ENCODE peak calls at places on chromosomes 7 and 10, in nine cellular contexts. One of them, this sample, is unnamed.

GRCh38 chr7:9264395-9264794 is 831.0 kb downstream of the NXPH1 start:
- DNase-seq in SW 1271: no peak
- DNase-seq in NCI-H82: no peak
- DNase-seq in activated CD4-positive, alpha-beta T cell treated with anti-CD3 and anti-CD28 coated beads for 36 hours: no peak
- DNase-seq in PC-3: no peak
- DNase-seq in naive thymus-derived CD8-positive, alpha-beta T cell: no peak
- DNase-seq in stimulated activated CD4-positive, alpha-beta T cell treated with anti-CD3 and anti-CD28 coated beads, Interleukin-4, amount 100 ng/mL, for 48 hours: no peak
- DNase-seq in GM23338: no peak
- DNase-seq in RPMI7951: no peak
- DNase-seq in this sample: no peak

GRCh38 chr7:137992738-137993394 is 9.0 kb downstream of the CREB3L2 start:
- DNase-seq in SW 1271: peak; percentile 29
- DNase-seq in NCI-H82: no peak
- DNase-seq in activated CD4-positive, alpha-beta T cell treated with anti-CD3 and anti-CD28 coated beads for 36 hours: peak; percentile 58
- DNase-seq in PC-3: no peak
- DNase-seq in naive thymus-derived CD8-positive, alpha-beta T cell: no peak
- DNase-seq in stimulated activated CD4-positive, alpha-beta T cell treated with anti-CD3 and anti-CD28 coated beads, Interleukin-4, amount 100 ng/mL, for 48 hours: no peak
- DNase-seq in GM23338: no peak
- DNase-seq in RPMI7951: peak; percentile 98
- DNase-seq in this sample: no peak

GRCh38 chr7:106767498-106768323 is 97.4 kb upstream of the PIK3CG start:
- DNase-seq in SW 1271: peak; percentile 24
- DNase-seq in NCI-H82: no peak
- DNase-seq in activated CD4-positive, alpha-beta T cell treated with anti-CD3 and anti-CD28 coated beads for 36 hours: peak; percentile 25
- DNase-seq in PC-3: no peak
- DNase-seq in naive thymus-derived CD8-positive, alpha-beta T cell: no peak
- DNase-seq in stimulated activated CD4-positive, alpha-beta T cell treated with anti-CD3 and anti-CD28 coated beads, Interleukin-4, amount 100 ng/mL, for 48 hours: no peak
- DNase-seq in GM23338: peak; percentile 4
- DNase-seq in RPMI7951: peak; percentile 71
- DNase-seq in this sample: no peak

GRCh38 chr10:131436467-131436866 is 124.9 kb upstream of the TCERG1L start:
- DNase-seq in SW 1271: no peak
- DNase-seq in NCI-H82: no peak
- DNase-seq in activated CD4-positive, alpha-beta T cell treated with anti-CD3 and anti-CD28 coated beads for 36 hours: no peak
- DNase-seq in PC-3: no peak
- DNase-seq in naive thymus-derived CD8-positive, alpha-beta T cell: no peak
- DNase-seq in stimulated activated CD4-positive, alpha-beta T cell treated with anti-CD3 and anti-CD28 coated beads, Interleukin-4, amount 100 ng/mL, for 48 hours: no peak
- DNase-seq in GM23338: no peak
- DNase-seq in RPMI7951: no peak
- DNase-seq in this sample: no peak

GRCh38 chr10:71287456-71287855 is 31.6 kb upstream of the SLC29A3 start:
- DNase-seq in SW 1271: no peak
- DNase-seq in NCI-H82: no peak
- DNase-seq in activated CD4-positive, alpha-beta T cell treated with anti-CD3 and anti-CD28 coated beads for 36 hours: no peak
- DNase-seq in PC-3: no peak
- DNase-seq in naive thymus-derived CD8-positive, alpha-beta T cell: no peak
- DNase-seq in stimulated activated CD4-positive, alpha-beta T cell treated with anti-CD3 and anti-CD28 coated beads, Interleukin-4, amount 100 ng/mL, for 48 hours: no peak
- DNase-seq in GM23338: no peak
- DNase-seq in RPMI7951: no peak
- DNase-seq in this sample: no peak

GRCh38 chr10:6109444-6109775 is 20.6 kb downstream of the RBM17 start:
- DNase-seq in SW 1271: no peak
- DNase-seq in NCI-H82: no peak
- DNase-seq in activated CD4-positive, alpha-beta T cell treated with anti-CD3 and anti-CD28 coated beads for 36 hours: no peak
- DNase-seq in PC-3: no peak
- DNase-seq in naive thymus-derived CD8-positive, alpha-beta T cell: no peak
- DNase-seq in stimulated activated CD4-positive, alpha-beta T cell treated with anti-CD3 and anti-CD28 coated beads, Interleukin-4, amount 100 ng/mL, for 48 hours: no peak
- DNase-seq in GM23338: no peak
- DNase-seq in RPMI7951: no peak
- DNase-seq in this sample: no peak

GRCh38 chr7:155644971-155645509 is 579 bp downstream of the RBM33 start:
- DNase-seq in SW 1271: peak; percentile 30
- DNase-seq in NCI-H82: peak; percentile 71
- DNase-seq in activated CD4-positive, alpha-beta T cell treated with anti-CD3 and anti-CD28 coated beads for 36 hours: peak; percentile 68
- DNase-seq in PC-3: peak; percentile 23
- DNase-seq in naive thymus-derived CD8-positive, alpha-beta T cell: peak; percentile 25
- DNase-seq in stimulated activated CD4-positive, alpha-beta T cell treated with anti-CD3 and anti-CD28 coated beads, Interleukin-4, amount 100 ng/mL, for 48 hours: peak; percentile 29
- DNase-seq in GM23338: peak; percentile 63
- DNase-seq in RPMI7951: peak; percentile 37
- DNase-seq in this sample: peak; percentile 52

GRCh38 chr10:77001186-77001585 is 636.4 kb downstream of the KCNMA1 start:
- DNase-seq in SW 1271: no peak
- DNase-seq in NCI-H82: no peak
- DNase-seq in activated CD4-positive, alpha-beta T cell treated with anti-CD3 and anti-CD28 coated beads for 36 hours: no peak
- DNase-seq in PC-3: no peak
- DNase-seq in naive thymus-derived CD8-positive, alpha-beta T cell: no peak
- DNase-seq in stimulated activated CD4-positive, alpha-beta T cell treated with anti-CD3 and anti-CD28 coated beads, Interleukin-4, amount 100 ng/mL, for 48 hours: no peak
- DNase-seq in GM23338: no peak
- DNase-seq in RPMI7951: no peak
- DNase-seq in this sample: no peak

GRCh38 chr10:101625821-101626412 is 37.8 kb downstream of the DPCD start:
- DNase-seq in SW 1271: no peak
- DNase-seq in NCI-H82: peak; percentile 87
- DNase-seq in activated CD4-positive, alpha-beta T cell treated with anti-CD3 and anti-CD28 coated beads for 36 hours: no peak
- DNase-seq in PC-3: no peak
- DNase-seq in naive thymus-derived CD8-positive, alpha-beta T cell: no peak
- DNase-seq in stimulated activated CD4-positive, alpha-beta T cell treated with anti-CD3 and anti-CD28 coated beads, Interleukin-4, amount 100 ng/mL, for 48 hours: no peak
- DNase-seq in GM23338: no peak
- DNase-seq in RPMI7951: no peak
- DNase-seq in this sample: no peak

GRCh38 chr7:27161214-27161720 is 4.1 kb downstream of the HOXA9 start:
- DNase-seq in SW 1271: no peak
- DNase-seq in NCI-H82: no peak
- DNase-seq in activated CD4-positive, alpha-beta T cell treated with anti-CD3 and anti-CD28 coated beads for 36 hours: no peak
- DNase-seq in PC-3: no peak
- DNase-seq in naive thymus-derived CD8-positive, alpha-beta T cell: no peak
- DNase-seq in stimulated activated CD4-positive, alpha-beta T cell treated with anti-CD3 and anti-CD28 coated beads, Interleukin-4, amount 100 ng/mL, for 48 hours: no peak
- DNase-seq in GM23338: no peak
- DNase-seq in RPMI7951: no peak
- DNase-seq in this sample: no peak

GRCh38 chr7:134645478-134645877 is 1.2 kb upstream of the BPGM start:
- DNase-seq in SW 1271: no peak
- DNase-seq in NCI-H82: no peak
- DNase-seq in activated CD4-positive, alpha-beta T cell treated with anti-CD3 and anti-CD28 coated beads for 36 hours: no peak
- DNase-seq in PC-3: no peak
- DNase-seq in naive thymus-derived CD8-positive, alpha-beta T cell: no peak
- DNase-seq in stimulated activated CD4-positive, alpha-beta T cell treated with anti-CD3 and anti-CD28 coated beads, Interleukin-4, amount 100 ng/mL, for 48 hours: no peak
- DNase-seq in GM23338: no peak
- DNase-seq in RPMI7951: no peak
- DNase-seq in this sample: no peak

GRCh38 chr7:74454059-74454947 is 597 bp downstream of the GTF2IRD1 start:
- DNase-seq in SW 1271: no peak
- DNase-seq in NCI-H82: peak; percentile 78
- DNase-seq in activated CD4-positive, alpha-beta T cell treated with anti-CD3 and anti-CD28 coated beads for 36 hours: peak; percentile 45
- DNase-seq in PC-3: no peak
- DNase-seq in naive thymus-derived CD8-positive, alpha-beta T cell: no peak
- DNase-seq in stimulated activated CD4-positive, alpha-beta T cell treated with anti-CD3 and anti-CD28 coated beads, Interleukin-4, amount 100 ng/mL, for 48 hours: no peak
- DNase-seq in GM23338: no peak
- DNase-seq in RPMI7951: no peak
- DNase-seq in this sample: no peak

GRCh38 chr7:29091121-29091601 is 55.2 kb downstream of the CPVL start:
- DNase-seq in SW 1271: no peak
- DNase-seq in NCI-H82: peak; percentile 38
- DNase-seq in activated CD4-positive, alpha-beta T cell treated with anti-CD3 and anti-CD28 coated beads for 36 hours: peak; percentile 12
- DNase-seq in PC-3: no peak
- DNase-seq in naive thymus-derived CD8-positive, alpha-beta T cell: no peak
- DNase-seq in stimulated activated CD4-positive, alpha-beta T cell treated with anti-CD3 and anti-CD28 coated beads, Interleukin-4, amount 100 ng/mL, for 48 hours: no peak
- DNase-seq in GM23338: peak; percentile 40
- DNase-seq in RPMI7951: peak; percentile 93
- DNase-seq in this sample: peak; percentile 86

GRCh38 chr10:100828744-100829102 is 83.3 kb downstream of the PAX2 start:
- DNase-seq in SW 1271: no peak
- DNase-seq in NCI-H82: peak; percentile 31
- DNase-seq in activated CD4-positive, alpha-beta T cell treated with anti-CD3 and anti-CD28 coated beads for 36 hours: peak; percentile 66
- DNase-seq in PC-3: no peak
- DNase-seq in naive thymus-derived CD8-positive, alpha-beta T cell: no peak
- DNase-seq in stimulated activated CD4-positive, alpha-beta T cell treated with anti-CD3 and anti-CD28 coated beads, Interleukin-4, amount 100 ng/mL, for 48 hours: no peak
- DNase-seq in GM23338: peak; percentile 62
- DNase-seq in RPMI7951: peak; percentile 7
- DNase-seq in this sample: peak; percentile 19

GRCh38 chr7:23394828-23395227 is 75.5 kb downstream of the IGF2BP3 start:
- DNase-seq in SW 1271: no peak
- DNase-seq in NCI-H82: peak; percentile 95
- DNase-seq in activated CD4-positive, alpha-beta T cell treated with anti-CD3 and anti-CD28 coated beads for 36 hours: no peak
- DNase-seq in PC-3: no peak
- DNase-seq in naive thymus-derived CD8-positive, alpha-beta T cell: no peak
- DNase-seq in stimulated activated CD4-positive, alpha-beta T cell treated with anti-CD3 and anti-CD28 coated beads, Interleukin-4, amount 100 ng/mL, for 48 hours: no peak
- DNase-seq in GM23338: no peak
- DNase-seq in RPMI7951: peak; percentile 22
- DNase-seq in this sample: no peak

GRCh38 chr7:89238156-89238555 is 442.6 kb upstream of the TEX47 start:
- DNase-seq in SW 1271: no peak
- DNase-seq in NCI-H82: no peak
- DNase-seq in activated CD4-positive, alpha-beta T cell treated with anti-CD3 and anti-CD28 coated beads for 36 hours: no peak
- DNase-seq in PC-3: peak; percentile 67
- DNase-seq in naive thymus-derived CD8-positive, alpha-beta T cell: no peak
- DNase-seq in stimulated activated CD4-positive, alpha-beta T cell treated with anti-CD3 and anti-CD28 coated beads, Interleukin-4, amount 100 ng/mL, for 48 hours: no peak
- DNase-seq in GM23338: no peak
- DNase-seq in RPMI7951: peak; percentile 11
- DNase-seq in this sample: no peak

GRCh38 chr10:100037758-100038315 is 28.1 kb upstream of the DNMBP start:
- DNase-seq in SW 1271: no peak
- DNase-seq in NCI-H82: no peak
- DNase-seq in activated CD4-positive, alpha-beta T cell treated with anti-CD3 and anti-CD28 coated beads for 36 hours: no peak
- DNase-seq in PC-3: peak; percentile 61
- DNase-seq in naive thymus-derived CD8-positive, alpha-beta T cell: no peak
- DNase-seq in stimulated activated CD4-positive, alpha-beta T cell treated with anti-CD3 and anti-CD28 coated beads, Interleukin-4, amount 100 ng/mL, for 48 hours: no peak
- DNase-seq in GM23338: no peak
- DNase-seq in RPMI7951: peak; percentile 5
- DNase-seq in this sample: no peak

GRCh38 chr10:129877773-129878371 is 86.2 kb downstream of the EBF3 start:
- DNase-seq in SW 1271: no peak
- DNase-seq in NCI-H82: peak; percentile 43
- DNase-seq in activated CD4-positive, alpha-beta T cell treated with anti-CD3 and anti-CD28 coated beads for 36 hours: peak; percentile 62
- DNase-seq in PC-3: peak; percentile 15
- DNase-seq in naive thymus-derived CD8-positive, alpha-beta T cell: peak; percentile 12
- DNase-seq in stimulated activated CD4-positive, alpha-beta T cell treated with anti-CD3 and anti-CD28 coated beads, Interleukin-4, amount 100 ng/mL, for 48 hours: peak; percentile 39
- DNase-seq in GM23338: peak; percentile 75
- DNase-seq in RPMI7951: no peak
- DNase-seq in this sample: peak; percentile 55

GRCh38 chr7:55177068-55177530 is 158.3 kb downstream of the EGFR start:
- DNase-seq in SW 1271: no peak
- DNase-seq in NCI-H82: no peak
- DNase-seq in activated CD4-positive, alpha-beta T cell treated with anti-CD3 and anti-CD28 coated beads for 36 hours: no peak
- DNase-seq in PC-3: no peak
- DNase-seq in naive thymus-derived CD8-positive, alpha-beta T cell: no peak
- DNase-seq in stimulated activated CD4-positive, alpha-beta T cell treated with anti-CD3 and anti-CD28 coated beads, Interleukin-4, amount 100 ng/mL, for 48 hours: no peak
- DNase-seq in GM23338: no peak
- DNase-seq in RPMI7951: peak; percentile 90
- DNase-seq in this sample: no peak

GRCh38 chr7:102469351-102469971 is 4.7 kb downstream of the LRWD1 start:
- DNase-seq in SW 1271: no peak
- DNase-seq in NCI-H82: no peak
- DNase-seq in activated CD4-positive, alpha-beta T cell treated with anti-CD3 and anti-CD28 coated beads for 36 hours: no peak
- DNase-seq in PC-3: no peak
- DNase-seq in naive thymus-derived CD8-positive, alpha-beta T cell: no peak
- DNase-seq in stimulated activated CD4-positive, alpha-beta T cell treated with anti-CD3 and anti-CD28 coated beads, Interleukin-4, amount 100 ng/mL, for 48 hours: no peak
- DNase-seq in GM23338: no peak
- DNase-seq in RPMI7951: no peak
- DNase-seq in this sample: no peak

GRCh38 chr10:63798599-63799498 is 277.6 kb downstream of the REEP3 start:
- DNase-seq in SW 1271: peak; percentile 2
- DNase-seq in NCI-H82: no peak
- DNase-seq in activated CD4-positive, alpha-beta T cell treated with anti-CD3 and anti-CD28 coated beads for 36 hours: peak; percentile 10
- DNase-seq in PC-3: peak; percentile 76
- DNase-seq in naive thymus-derived CD8-positive, alpha-beta T cell: no peak
- DNase-seq in stimulated activated CD4-positive, alpha-beta T cell treated with anti-CD3 and anti-CD28 coated beads, Interleukin-4, amount 100 ng/mL, for 48 hours: no peak
- DNase-seq in GM23338: peak; percentile 26
- DNase-seq in RPMI7951: peak; percentile 56
- DNase-seq in this sample: peak; percentile 4

GRCh38 chr10:111972109-111972508 is 211.5 kb downstream of the GPAM start:
- DNase-seq in SW 1271: no peak
- DNase-seq in NCI-H82: no peak
- DNase-seq in activated CD4-positive, alpha-beta T cell treated with anti-CD3 and anti-CD28 coated beads for 36 hours: no peak
- DNase-seq in PC-3: peak; percentile 37
- DNase-seq in naive thymus-derived CD8-positive, alpha-beta T cell: no peak
- DNase-seq in stimulated activated CD4-positive, alpha-beta T cell treated with anti-CD3 and anti-CD28 coated beads, Interleukin-4, amount 100 ng/mL, for 48 hours: no peak
- DNase-seq in GM23338: no peak
- DNase-seq in RPMI7951: peak; percentile 14
- DNase-seq in this sample: no peak

GRCh38 chr10:3672220-3672619 is 112.8 kb downstream of the KLF6 start:
- DNase-seq in SW 1271: no peak
- DNase-seq in NCI-H82: no peak
- DNase-seq in activated CD4-positive, alpha-beta T cell treated with anti-CD3 and anti-CD28 coated beads for 36 hours: no peak
- DNase-seq in PC-3: no peak
- DNase-seq in naive thymus-derived CD8-positive, alpha-beta T cell: no peak
- DNase-seq in stimulated activated CD4-positive, alpha-beta T cell treated with anti-CD3 and anti-CD28 coated beads, Interleukin-4, amount 100 ng/mL, for 48 hours: no peak
- DNase-seq in GM23338: no peak
- DNase-seq in RPMI7951: no peak
- DNase-seq in this sample: no peak

GRCh38 chr10:72072639-72073038 is 15.7 kb downstream of the SPOCK2 start:
- DNase-seq in SW 1271: no peak
- DNase-seq in NCI-H82: no peak
- DNase-seq in activated CD4-positive, alpha-beta T cell treated with anti-CD3 and anti-CD28 coated beads for 36 hours: no peak
- DNase-seq in PC-3: no peak
- DNase-seq in naive thymus-derived CD8-positive, alpha-beta T cell: no peak
- DNase-seq in stimulated activated CD4-positive, alpha-beta T cell treated with anti-CD3 and anti-CD28 coated beads, Interleukin-4, amount 100 ng/mL, for 48 hours: no peak
- DNase-seq in GM23338: no peak
- DNase-seq in RPMI7951: no peak
- DNase-seq in this sample: no peak

GRCh38 chr10:35329520-35329919 is 6.8 kb upstream of the CCNY start:
- DNase-seq in SW 1271: no peak
- DNase-seq in NCI-H82: peak; percentile 79
- DNase-seq in activated CD4-positive, alpha-beta T cell treated with anti-CD3 and anti-CD28 coated beads for 36 hours: no peak
- DNase-seq in PC-3: no peak
- DNase-seq in naive thymus-derived CD8-positive, alpha-beta T cell: no peak
- DNase-seq in stimulated activated CD4-positive, alpha-beta T cell treated with anti-CD3 and anti-CD28 coated beads, Interleukin-4, amount 100 ng/mL, for 48 hours: no peak
- DNase-seq in GM23338: peak; percentile 32
- DNase-seq in RPMI7951: no peak
- DNase-seq in this sample: peak; percentile 63

GRCh38 chr7:132161231-132161915 is 414.9 kb downstream of the PLXNA4 start:
- DNase-seq in SW 1271: no peak
- DNase-seq in NCI-H82: peak; percentile 36
- DNase-seq in activated CD4-positive, alpha-beta T cell treated with anti-CD3 and anti-CD28 coated beads for 36 hours: no peak
- DNase-seq in PC-3: no peak
- DNase-seq in naive thymus-derived CD8-positive, alpha-beta T cell: no peak
- DNase-seq in stimulated activated CD4-positive, alpha-beta T cell treated with anti-CD3 and anti-CD28 coated beads, Interleukin-4, amount 100 ng/mL, for 48 hours: no peak
- DNase-seq in GM23338: no peak
- DNase-seq in RPMI7951: peak; percentile 62
- DNase-seq in this sample: no peak

GRCh38 chr10:106925187-106925586 is 239.3 kb downstream of the SORCS1 start:
- DNase-seq in SW 1271: no peak
- DNase-seq in NCI-H82: no peak
- DNase-seq in activated CD4-positive, alpha-beta T cell treated with anti-CD3 and anti-CD28 coated beads for 36 hours: no peak
- DNase-seq in PC-3: no peak
- DNase-seq in naive thymus-derived CD8-positive, alpha-beta T cell: no peak
- DNase-seq in stimulated activated CD4-positive, alpha-beta T cell treated with anti-CD3 and anti-CD28 coated beads, Interleukin-4, amount 100 ng/mL, for 48 hours: no peak
- DNase-seq in GM23338: peak; percentile 12
- DNase-seq in RPMI7951: no peak
- DNase-seq in this sample: peak; percentile 27

GRCh38 chr7:64612452-64612851 is 49.6 kb upstream of the ZNF680 start:
- DNase-seq in SW 1271: no peak
- DNase-seq in NCI-H82: no peak
- DNase-seq in activated CD4-positive, alpha-beta T cell treated with anti-CD3 and anti-CD28 coated beads for 36 hours: no peak
- DNase-seq in PC-3: no peak
- DNase-seq in naive thymus-derived CD8-positive, alpha-beta T cell: no peak
- DNase-seq in stimulated activated CD4-positive, alpha-beta T cell treated with anti-CD3 and anti-CD28 coated beads, Interleukin-4, amount 100 ng/mL, for 48 hours: no peak
- DNase-seq in GM23338: no peak
- DNase-seq in RPMI7951: no peak
- DNase-seq in this sample: no peak

GRCh38 chr10:128852902-128853301 is 614.1 kb upstream of the MGMT start:
- DNase-seq in SW 1271: no peak
- DNase-seq in NCI-H82: no peak
- DNase-seq in activated CD4-positive, alpha-beta T cell treated with anti-CD3 and anti-CD28 coated beads for 36 hours: no peak
- DNase-seq in PC-3: no peak
- DNase-seq in naive thymus-derived CD8-positive, alpha-beta T cell: no peak
- DNase-seq in stimulated activated CD4-positive, alpha-beta T cell treated with anti-CD3 and anti-CD28 coated beads, Interleukin-4, amount 100 ng/mL, for 48 hours: no peak
- DNase-seq in GM23338: no peak
- DNase-seq in RPMI7951: no peak
- DNase-seq in this sample: no peak

GRCh38 chr10:130631139-130631864 is 495.1 kb downstream of the GLRX3 start:
- DNase-seq in SW 1271: no peak
- DNase-seq in NCI-H82: no peak
- DNase-seq in activated CD4-positive, alpha-beta T cell treated with anti-CD3 and anti-CD28 coated beads for 36 hours: no peak
- DNase-seq in PC-3: no peak
- DNase-seq in naive thymus-derived CD8-positive, alpha-beta T cell: no peak
- DNase-seq in stimulated activated CD4-positive, alpha-beta T cell treated with anti-CD3 and anti-CD28 coated beads, Interleukin-4, amount 100 ng/mL, for 48 hours: no peak
- DNase-seq in GM23338: no peak
- DNase-seq in RPMI7951: no peak
- DNase-seq in this sample: no peak

GRCh38 chr7:112091768-112092167 is 114.4 kb downstream of the DOCK4 start:
- DNase-seq in SW 1271: no peak
- DNase-seq in NCI-H82: no peak
- DNase-seq in activated CD4-positive, alpha-beta T cell treated with anti-CD3 and anti-CD28 coated beads for 36 hours: no peak
- DNase-seq in PC-3: no peak
- DNase-seq in naive thymus-derived CD8-positive, alpha-beta T cell: no peak
- DNase-seq in stimulated activated CD4-positive, alpha-beta T cell treated with anti-CD3 and anti-CD28 coated beads, Interleukin-4, amount 100 ng/mL, for 48 hours: no peak
- DNase-seq in GM23338: no peak
- DNase-seq in RPMI7951: no peak
- DNase-seq in this sample: no peak